ENCODE peak calls at places on chromosome 11, in nine cellular contexts. O is stimulated activated CD4-positive, alpha-beta T cell treated with anti-CD3 and anti-CD28 coated beads, Interleukin-15, amount 100 ng/mL, for 24 hours; A is thoracic aorta; D is stromal cell of bone marrow; E is HEK293T; Q is NCI-H2081; L is activated CD4-positive, alpha-beta T cell treated with anti-CD3 and anti-CD28 coated beads for 36 hours; K is tibial nerve; U is nephron progenitor cell. J is an unnamed sample.
A peak's percentile ranks its signal among the peaks of the same experiment; 100 is the strongest.

GRCh38 chr11:75350743-75351540 is 519 bp downstream of the ARRB1 start:
- DNase-seq in O (peak; percentile 63), A (no peak), D (no peak), E (peak; percentile 59), Q (no peak), L (peak; percentile 66), K (peak; percentile 28), U (peak; percentile 40), J (peak; percentile 61)

GRCh38 chr11:134734894-134735293 is 322.9 kb upstream of the B3GAT1 start:
- DNase-seq in O (no peak), A (no peak), D (no peak), E (no peak), Q (no peak), L (no peak), K (no peak), U (no peak), J (no peak)

GRCh38 chr11:67436459-67437081 is 912 bp downstream of the PTPRCAP start:
- DNase-seq in O (peak; percentile 91), A (no peak), D (no peak), E (no peak), Q (no peak), L (peak; percentile 91), K (no peak), U (no peak), J (peak; percentile 82)

GRCh38 chr11:41319434-41319833 is 140.0 kb downstream of the LRRC4C start:
- DNase-seq in O (no peak), A (no peak), D (no peak), E (no peak), Q (no peak), L (no peak), K (no peak), U (no peak), J (no peak)

GRCh38 chr11:71551711-71552110 is 3.5 kb downstream of the KRTAP5-9 start:
- DNase-seq in O (no peak), A (no peak), D (no peak), E (no peak), Q (no peak), L (no peak), K (no peak), U (no peak), J (no peak)

GRCh38 chr11:62854825-62855570 is 15.6 kb upstream of the WDR74 start:
- DNase-seq in O (no peak), A (no peak), D (no peak), E (no peak), Q (no peak), L (no peak), K (no peak), U (no peak), J (peak; percentile 17)

GRCh38 chr11:57294225-57295131 is 30.3 kb downstream of the TNKS1BP1 start:
- DNase-seq in O (no peak), A (no peak), D (peak; percentile 45), E (no peak), Q (peak; percentile 27), L (no peak), K (no peak), U (no peak), J (no peak)

GRCh38 chr11:36628765-36629199 is 30.7 kb upstream of the RAG2 start:
- DNase-seq in O (no peak), A (no peak), D (no peak), E (peak; percentile 53), Q (peak; percentile 4), L (no peak), K (no peak), U (no peak), J (no peak)

GRCh38 chr11:44575288-44575672 is 9.8 kb downstream of the CD82 start:
- DNase-seq in O (peak; percentile 83), A (no peak), D (peak; percentile 54), E (no peak), Q (no peak), L (peak; percentile 71), K (no peak), U (no peak), J (no peak)

GRCh38 chr11:126329644-126330200 is 25.8 kb upstream of the ST3GAL4 start:
- DNase-seq in O (no peak), A (no peak), D (no peak), E (no peak), Q (no peak), L (peak; percentile 23), K (no peak), U (no peak), J (no peak)

GRCh38 chr11:515131-515530 is 8.1 kb upstream of the RNH1 start:
- DNase-seq in O (no peak), A (no peak), D (no peak), E (no peak), Q (no peak), L (no peak), K (no peak), U (no peak), J (no peak)

GRCh38 chr11:12717851-12718291 is 43.6 kb downstream of the TEAD1 start:
- DNase-seq in O (peak; percentile 59), A (no peak), D (no peak), E (no peak), Q (no peak), L (peak; percentile 81), K (no peak), U (no peak), J (no peak)